ENCODE peak calls at places on chromosomes 2 and 18, in nine cellular contexts. R is GM23248, M is hepatocyte, N is PC-3, T is OCI-LY7, F is GM23338, Z is MM.1S, Q is SK-N-SH, A is HCT116. S is an unnamed sample. For H4K20me1, the result is how much of the 10 kb centered on the place peaks cover.

GRCh38 chr2:128448331-128449225 is 129.9 kb upstream of the HS6ST1 start:
- DNase-seq in R (no peak), M (no peak), N (no peak), T (no peak), F (no peak), Z (no peak), Q (no peak), A (no peak), S (peak)

GRCh38 chr2:152715854-152716428 is 1.3 kb downstream of the PRPF40A start:
- DNase-seq in R (peak), M (peak), N (peak), T (peak), F (peak), Z (peak), Q (peak), A (peak), S (peak)

GRCh38 chr2:203016716-203017115 is 2.0 kb downstream of the NBEAL1 start:
- DNase-seq in R (peak), M (no peak), N (peak), T (no peak), F (no peak), Z (no peak), Q (no peak), A (no peak), S (no peak)

GRCh38 chr18:47752796-47753645 is 177.4 kb downstream of the SMAD2 start:
- DNase-seq in R (no peak), M (no peak), N (no peak), T (no peak), F (no peak), Z (no peak), Q (no peak), A (no peak), S (no peak)

GRCh38 chr2:194486316-194486715 is 1170.7 kb upstream of the SLC39A10 start:
- DNase-seq in R (no peak), M (no peak), N (no peak), T (no peak), F (no peak), Z (no peak), Q (no peak), A (no peak), S (no peak)

GRCh38 chr18:66599190-66599589 is 4.7 kb downstream of the CDH19 start:
- DNase-seq in R (no peak), M (no peak), N (peak), T (no peak), F (no peak), Z (no peak), Q (no peak), A (no peak), S (no peak)

GRCh38 chr2:18871430-18871829 is 282.1 kb upstream of the NT5C1B start:
- DNase-seq in R (no peak), M (no peak), N (no peak), T (no peak), F (no peak), Z (no peak), Q (no peak), A (no peak), S (no peak)

GRCh38 chr2:223692227-223692947 is 90.2 kb upstream of the SCG2 start:
- DNase-seq in R (peak), M (peak), N (peak), T (peak), F (peak), Z (no peak), Q (peak), A (peak), S (peak)

GRCh38 chr2:25561136-25561850 is 112.1 kb downstream of the DTNB start:
- DNase-seq in R (no peak), M (no peak), N (no peak), T (no peak), F (no peak), Z (no peak), Q (no peak), A (no peak), S (no peak)

GRCh38 chr2:181471783-181472182 is 14.6 kb downstream of the ITGA4 start:
- DNase-seq in R (no peak), M (no peak), N (peak), T (no peak), F (no peak), Z (no peak), Q (no peak), A (no peak), S (no peak)

GRCh38 chr2:9097239-9097638 is 93.8 kb upstream of the MBOAT2 start:
- DNase-seq in R (no peak), M (no peak), N (no peak), T (no peak), F (no peak), Z (no peak), Q (peak), A (no peak), S (no peak)

GRCh38 chr2:151408788-151409600 is 708 bp upstream of the RIF1 start:
- DNase-seq in R (no peak), M (no peak), N (no peak), T (no peak), F (peak), Z (no peak), Q (no peak), A (no peak), S (no peak)

GRCh38 chr2:131154071-131154531 is 49.0 kb downstream of the PLEKHB2 start:
- DNase-seq in R (peak), M (peak), N (peak), T (peak), F (peak), Z (peak), Q (peak), A (peak), S (peak)

GRCh38 chr2:105081006-105081701 is 43.3 kb downstream of the MRPS9 start:
- DNase-seq in R (no peak), M (no peak), N (no peak), T (no peak), F (peak), Z (no peak), Q (no peak), A (no peak), S (peak)

GRCh38 chr2:200025717-200026116 is 70.3 kb downstream of the MAIP1 start:
- DNase-seq in R (no peak), M (no peak), N (peak), T (no peak), F (no peak), Z (no peak), Q (no peak), A (no peak), S (no peak)

GRCh38 chr2:237736783-237737182 is 61.8 kb upstream of the RBM44 start:
- DNase-seq in R (no peak), M (no peak), N (no peak), T (no peak), F (no peak), Z (no peak), Q (no peak), A (no peak), S (no peak)
- TF ChIP-seq EZH2phosphoT487 in R (no peak), M (no peak), N (no peak), T (no peak), F (no peak), Z (no peak), Q (no peak), A (no peak), S (no peak)

DNA sequence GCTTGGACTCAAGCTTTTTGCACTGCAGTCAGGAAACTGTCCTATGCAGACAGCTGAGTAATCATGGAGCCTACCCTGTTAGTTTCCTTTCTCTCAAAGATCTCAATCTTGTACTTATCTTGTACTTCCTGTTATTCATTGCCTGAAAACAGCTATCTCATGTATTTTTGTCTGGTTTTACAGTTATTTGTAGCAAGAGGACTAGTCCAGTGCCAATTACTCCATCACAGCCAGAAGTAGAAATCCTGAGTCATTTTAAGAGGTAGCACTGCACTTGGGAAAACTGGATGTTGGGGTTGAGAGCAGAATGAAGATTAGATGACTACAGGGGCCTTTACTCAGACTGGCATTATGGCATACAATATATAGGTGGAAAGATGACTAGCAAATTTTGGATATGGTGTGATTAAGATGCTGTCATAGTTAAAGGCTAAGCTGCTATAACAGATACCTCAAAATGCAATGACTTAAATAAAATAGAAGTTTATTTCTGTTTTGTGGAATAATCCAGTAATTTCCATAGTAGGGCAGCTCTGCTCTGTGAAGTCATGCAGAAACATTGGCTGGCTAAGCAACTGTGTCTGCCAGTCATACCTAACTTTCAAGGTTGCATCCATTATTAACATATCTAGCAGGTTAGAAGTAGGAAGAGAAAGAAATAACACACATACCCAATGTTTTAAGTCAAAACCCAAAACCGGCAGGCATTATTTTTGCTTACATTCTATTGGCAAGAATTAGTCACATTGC is 21.1 kb upstream of the CHMP3 start:
- DNase-seq in R (peak), M (no peak), N (peak), T (no peak), F (no peak), Z (peak), Q (peak), A (no peak), S (no peak)
- H3K27ac ChIP-seq in R (no peak), M (no peak), N (no peak), T (no peak), F (no peak), Z (peak), Q (peak), A (no peak), S (no peak)

GRCh38 chr2:86097114-86097896 is 8.4 kb downstream of the POLR1A start:
- DNase-seq in R (no peak), M (no peak), N (no peak), T (no peak), F (no peak), Z (no peak), Q (no peak), A (no peak), S (no peak)
- H4K20me1 ChIP-seq in R (under half), M (under half), N (under half), T (under half), F (under half), Z (under half), Q (under half), A (under half), S (under half)

GRCh38 chr2:28210535-28210934 is 182.1 kb upstream of the FOSL2 start:
- DNase-seq in R (no peak), M (no peak), N (no peak), T (no peak), F (no peak), Z (no peak), Q (no peak), A (no peak), S (no peak)

GRCh38 chr2:28219736-28220364 is 172.8 kb upstream of the FOSL2 start:
- DNase-seq in R (no peak), M (no peak), N (no peak), T (no peak), F (no peak), Z (no peak), Q (no peak), A (no peak), S (no peak)

GRCh38 chr2:28217042-28217740 is 175.5 kb upstream of the FOSL2 start:
- DNase-seq in R (no peak), M (no peak), N (peak), T (no peak), F (no peak), Z (no peak), Q (no peak), A (no peak), S (no peak)

GRCh38 chr2:28219134-28219533 is 173.5 kb upstream of the FOSL2 start:
- DNase-seq in R (no peak), M (no peak), N (peak), T (no peak), F (no peak), Z (no peak), Q (no peak), A (no peak), S (no peak)

GRCh38 chr2:28216320-28216719 is 176.3 kb upstream of the FOSL2 start:
- DNase-seq in R (no peak), M (no peak), N (no peak), T (no peak), F (no peak), Z (no peak), Q (no peak), A (no peak), S (no peak)
- TF ChIP-seq EZH2phosphoT487 in R (no peak), M (no peak), N (no peak), T (no peak), F (no peak), Z (no peak), Q (no peak), A (no peak), S (no peak)

GRCh38 chr2:10399358-10399757 is 48.8 kb downstream of the ODC1 start:
- DNase-seq in R (no peak), M (no peak), N (no peak), T (no peak), F (no peak), Z (no peak), Q (no peak), A (no peak), S (no peak)
- H3K27ac ChIP-seq in R (no peak), M (no peak), N (no peak), T (no peak), F (no peak), Z (no peak), Q (no peak), A (no peak), S (no peak)

GRCh38 chr2:120964819-120965218 is 229.2 kb downstream of the GLI2 start:
- DNase-seq in R (peak), M (no peak), N (peak), T (no peak), F (no peak), Z (no peak), Q (no peak), A (no peak), S (no peak)
- H4K20me1 ChIP-seq in R (under half), M (under half), N (under half), T (under half), F (under half), Z (under half), Q (under half), A (under half), S (under half)

S was measured in neural progenitor cell.